ENCODE peak calls at places on chromosomes 16 and 17, in six cellular contexts. One of them, this sample, is unnamed. For H3K4me1, the result is how much of the 10 kb centered on the place peaks cover.

GRCh38 chr17:3534881-3535252 is 22.7 kb downstream of the TRPV3 start:
- DNase-seq in spleen: peak
- DNase-seq in esophagus squamous epithelium: no peak
- DNase-seq in uterus: no peak
- DNase-seq in A549: peak
- DNase-seq in thyroid gland: no peak
- DNase-seq in this sample: no peak

GRCh38 chr17:40623419-40624217 is 24.0 kb downstream of the SMARCE1 start:
- DNase-seq in spleen: no peak
- DNase-seq in esophagus squamous epithelium: no peak
- DNase-seq in uterus: no peak
- DNase-seq in A549: no peak
- DNase-seq in thyroid gland: no peak
- DNase-seq in this sample: no peak

GRCh38 chr16:23286131-23286532 is 16.0 kb upstream of the SCNN1B start:
- DNase-seq in spleen: no peak
- DNase-seq in esophagus squamous epithelium: no peak
- DNase-seq in uterus: no peak
- DNase-seq in A549: no peak
- DNase-seq in thyroid gland: no peak
- DNase-seq in this sample: no peak

GRCh38 chr17:62680541-62681052 is 53.1 kb downstream of the MRC2 start:
- DNase-seq in spleen: peak
- DNase-seq in esophagus squamous epithelium: no peak
- DNase-seq in uterus: peak
- DNase-seq in A549: no peak
- DNase-seq in thyroid gland: no peak
- DNase-seq in this sample: no peak

GRCh38 chr16:87692176-87692575 is 73.6 kb downstream of the KLHDC4 start:
- DNase-seq in spleen: no peak
- DNase-seq in esophagus squamous epithelium: no peak
- DNase-seq in uterus: no peak
- DNase-seq in A549: no peak
- DNase-seq in thyroid gland: no peak
- DNase-seq in this sample: no peak

GRCh38 chr17:520447-521167 is 168.0 kb upstream of the RPH3AL start:
- DNase-seq in spleen: no peak
- DNase-seq in esophagus squamous epithelium: no peak
- DNase-seq in uterus: no peak
- DNase-seq in A549: no peak
- DNase-seq in thyroid gland: no peak
- DNase-seq in this sample: no peak

GRCh38 chr16:1965610-1966009 is 984 bp upstream of the RPS2 start:
- DNase-seq in spleen: no peak
- DNase-seq in esophagus squamous epithelium: no peak
- DNase-seq in uterus: no peak
- DNase-seq in A549: no peak
- DNase-seq in thyroid gland: no peak
- DNase-seq in this sample: no peak

GRCh38 chr17:80177986-80178590 is 8.3 kb downstream of the CARD14 start:
- DNase-seq in spleen: no peak
- DNase-seq in esophagus squamous epithelium: no peak
- DNase-seq in uterus: no peak
- DNase-seq in A549: no peak
- DNase-seq in thyroid gland: no peak
- DNase-seq in this sample: no peak

GRCh38 chr17:4706121-4706520 is 2.2 kb upstream of the PELP1 start:
- DNase-seq in spleen: no peak
- DNase-seq in esophagus squamous epithelium: no peak
- DNase-seq in uterus: no peak
- DNase-seq in A549: no peak
- DNase-seq in thyroid gland: no peak
- DNase-seq in this sample: no peak

GRCh38 chr17:81365601-81366585 is 29.4 kb upstream of the BAHCC1 start:
- DNase-seq in spleen: peak
- DNase-seq in esophagus squamous epithelium: no peak
- DNase-seq in uterus: peak
- DNase-seq in A549: no peak
- DNase-seq in thyroid gland: peak
- DNase-seq in this sample: peak

GRCh38 chr16:23519282-23519681 is 9.0 kb upstream of the GGA2 start:
- DNase-seq in spleen: no peak
- DNase-seq in esophagus squamous epithelium: no peak
- DNase-seq in uterus: no peak
- DNase-seq in A549: peak
- DNase-seq in thyroid gland: no peak
- DNase-seq in this sample: no peak

GRCh38 chr16:69833791-69834282 is 71.7 kb downstream of the WWP2 start:
- DNase-seq in spleen: no peak
- DNase-seq in esophagus squamous epithelium: no peak
- DNase-seq in uterus: no peak
- DNase-seq in A549: no peak
- DNase-seq in thyroid gland: peak
- DNase-seq in this sample: no peak

GRCh38 chr17:33667671-33668070 is 374.6 kb upstream of the ASIC2 start:
- DNase-seq in spleen: no peak
- DNase-seq in esophagus squamous epithelium: no peak
- DNase-seq in uterus: peak
- DNase-seq in A549: no peak
- DNase-seq in thyroid gland: no peak
- DNase-seq in this sample: no peak

GRCh38 chr17:20087538-20088250 is 78.5 kb downstream of the SPECC1 start:
- DNase-seq in spleen: no peak
- DNase-seq in esophagus squamous epithelium: no peak
- DNase-seq in uterus: no peak
- DNase-seq in A549: no peak
- DNase-seq in thyroid gland: no peak
- DNase-seq in this sample: no peak

GRCh38 chr16:24538756-24539294 is 541 bp upstream of the RBBP6 start:
- DNase-seq in spleen: no peak
- DNase-seq in esophagus squamous epithelium: no peak
- DNase-seq in uterus: no peak
- DNase-seq in A549: peak
- DNase-seq in thyroid gland: no peak
- DNase-seq in this sample: peak

GRCh38 chr17:31525801-31526549 is 134.5 kb downstream of the RAB11FIP4 start:
- DNase-seq in spleen: peak
- DNase-seq in esophagus squamous epithelium: no peak
- DNase-seq in uterus: no peak
- DNase-seq in A549: peak
- DNase-seq in thyroid gland: no peak
- DNase-seq in this sample: no peak

GRCh38 chr17:4951486-4951885 is 567 bp downstream of the ENO3 start:
- DNase-seq in spleen: no peak
- DNase-seq in esophagus squamous epithelium: no peak
- DNase-seq in uterus: no peak
- DNase-seq in A549: no peak
- DNase-seq in thyroid gland: no peak
- DNase-seq in this sample: no peak

GRCh38 chr17:8788998-8789397 is 10.2 kb downstream of the MFSD6L start:
- DNase-seq in spleen: no peak
- DNase-seq in esophagus squamous epithelium: no peak
- DNase-seq in uterus: no peak
- DNase-seq in A549: no peak
- DNase-seq in thyroid gland: no peak
- DNase-seq in this sample: no peak

GRCh38 chr16:58085171-58085570 is 44.0 kb downstream of the CFAP20 start:
- DNase-seq in spleen: peak
- DNase-seq in esophagus squamous epithelium: no peak
- DNase-seq in uterus: no peak
- DNase-seq in A549: no peak
- DNase-seq in thyroid gland: no peak
- DNase-seq in this sample: no peak

GRCh38 chr17:77889135-77889505 is 69.4 kb upstream of the TNRC6C start:
- DNase-seq in spleen: peak
- DNase-seq in esophagus squamous epithelium: no peak
- DNase-seq in uterus: no peak
- DNase-seq in A549: no peak
- DNase-seq in thyroid gland: no peak
- DNase-seq in this sample: no peak

GRCh38 chr16:75224281-75224680 is 5.5 kb downstream of the CTRB1 start:
- DNase-seq in spleen: peak
- DNase-seq in esophagus squamous epithelium: no peak
- DNase-seq in uterus: no peak
- DNase-seq in A549: no peak
- DNase-seq in thyroid gland: no peak
- DNase-seq in this sample: no peak

DNA sequence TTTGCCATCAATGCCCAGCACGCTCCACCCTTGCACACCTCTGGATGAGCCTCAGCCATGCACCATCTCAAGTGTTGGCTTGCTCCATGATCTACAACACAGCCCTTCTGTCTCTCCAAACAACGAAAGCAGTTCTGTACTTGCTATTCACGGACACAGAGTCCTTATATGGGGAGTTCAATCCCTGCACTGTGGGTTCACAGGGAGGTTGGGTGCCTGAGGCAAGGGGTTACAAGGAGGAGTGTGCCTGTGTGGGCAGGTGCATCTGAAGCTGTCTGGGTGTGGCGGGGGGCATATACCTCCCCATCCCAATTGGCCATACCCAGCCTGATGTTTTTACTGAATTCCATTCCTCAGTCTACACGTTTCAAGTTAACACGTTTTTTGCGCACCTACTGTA is 5.6 kb downstream of the RUNDC3A start:
- DNase-seq in spleen: no peak
- DNase-seq in esophagus squamous epithelium: no peak
- DNase-seq in uterus: no peak
- DNase-seq in A549: no peak
- DNase-seq in thyroid gland: no peak
- DNase-seq in this sample: no peak
- TF ChIP-seq POLR2A in spleen: no peak
- TF ChIP-seq POLR2A in esophagus squamous epithelium: no peak
- TF ChIP-seq POLR2A in uterus: no peak
- TF ChIP-seq POLR2A in A549: no peak
- TF ChIP-seq POLR2A in thyroid gland: no peak
- TF ChIP-seq POLR2A in this sample: no peak

GRCh38 chr17:76547642-76548202 is 7.9 kb downstream of the PRCD start:
- DNase-seq in spleen: no peak
- DNase-seq in esophagus squamous epithelium: no peak
- DNase-seq in uterus: no peak
- DNase-seq in A549: no peak
- DNase-seq in thyroid gland: no peak
- DNase-seq in this sample: no peak

GRCh38 chr17:76549539-76549938 is 9.7 kb downstream of the PRCD start:
- DNase-seq in spleen: no peak
- DNase-seq in esophagus squamous epithelium: no peak
- DNase-seq in uterus: no peak
- DNase-seq in A549: no peak
- DNase-seq in thyroid gland: no peak
- DNase-seq in this sample: no peak

GRCh38 chr17:76549215-76549518 is 9.3 kb downstream of the PRCD start:
- DNase-seq in spleen: peak
- DNase-seq in esophagus squamous epithelium: no peak
- DNase-seq in uterus: no peak
- DNase-seq in A549: no peak
- DNase-seq in thyroid gland: no peak
- DNase-seq in this sample: no peak

GRCh38 chr17:76547183-76547641 is 7.4 kb downstream of the PRCD start:
- DNase-seq in spleen: peak
- DNase-seq in esophagus squamous epithelium: no peak
- DNase-seq in uterus: peak
- DNase-seq in A549: peak
- DNase-seq in thyroid gland: peak
- DNase-seq in this sample: no peak

GRCh38 chr17:76548378-76549214 is 8.8 kb downstream of the PRCD start:
- DNase-seq in spleen: peak
- DNase-seq in esophagus squamous epithelium: no peak
- DNase-seq in uterus: no peak
- DNase-seq in A549: no peak
- DNase-seq in thyroid gland: no peak
- DNase-seq in this sample: no peak
- H3K4me1 ChIP-seq in spleen: half or more
- H3K4me1 ChIP-seq in esophagus squamous epithelium: under half
- H3K4me1 ChIP-seq in uterus: under half
- H3K4me1 ChIP-seq in A549: under half
- H3K4me1 ChIP-seq in thyroid gland: under half
- H3K4me1 ChIP-seq in this sample: under half

GRCh38 chr17:16379654-16380053 is 1.2 kb upstream of the UBB start:
- DNase-seq in spleen: peak
- DNase-seq in esophagus squamous epithelium: no peak
- DNase-seq in uterus: no peak
- DNase-seq in A549: no peak
- DNase-seq in thyroid gland: no peak
- DNase-seq in this sample: no peak

GRCh38 chr17:16381496-16381820 is 567 bp downstream of the UBB start:
- DNase-seq in spleen: no peak
- DNase-seq in esophagus squamous epithelium: no peak
- DNase-seq in uterus: no peak
- DNase-seq in A549: no peak
- DNase-seq in thyroid gland: no peak
- DNase-seq in this sample: no peak

GRCh38 chr17:16384557-16384956 is 3.7 kb downstream of the UBB start:
- DNase-seq in spleen: no peak
- DNase-seq in esophagus squamous epithelium: no peak
- DNase-seq in uterus: no peak
- DNase-seq in A549: no peak
- DNase-seq in thyroid gland: no peak
- DNase-seq in this sample: no peak

GRCh38 chr17:16380640-16381495 is at the start of gene UBB:
- DNase-seq in spleen: peak
- DNase-seq in esophagus squamous epithelium: peak
- DNase-seq in uterus: peak
- DNase-seq in A549: peak
- DNase-seq in thyroid gland: peak
- DNase-seq in this sample: no peak

GRCh38 chr17:16383216-16383615 is 2.3 kb downstream of the UBB start:
- DNase-seq in spleen: no peak
- DNase-seq in esophagus squamous epithelium: no peak
- DNase-seq in uterus: no peak
- DNase-seq in A549: no peak
- DNase-seq in thyroid gland: no peak
- DNase-seq in this sample: no peak
- TF ChIP-seq POLR2A in spleen: no peak
- TF ChIP-seq POLR2A in esophagus squamous epithelium: no peak
- TF ChIP-seq POLR2A in uterus: no peak
- TF ChIP-seq POLR2A in A549: no peak
- TF ChIP-seq POLR2A in thyroid gland: no peak
- TF ChIP-seq POLR2A in this sample: no peak

DNA sequence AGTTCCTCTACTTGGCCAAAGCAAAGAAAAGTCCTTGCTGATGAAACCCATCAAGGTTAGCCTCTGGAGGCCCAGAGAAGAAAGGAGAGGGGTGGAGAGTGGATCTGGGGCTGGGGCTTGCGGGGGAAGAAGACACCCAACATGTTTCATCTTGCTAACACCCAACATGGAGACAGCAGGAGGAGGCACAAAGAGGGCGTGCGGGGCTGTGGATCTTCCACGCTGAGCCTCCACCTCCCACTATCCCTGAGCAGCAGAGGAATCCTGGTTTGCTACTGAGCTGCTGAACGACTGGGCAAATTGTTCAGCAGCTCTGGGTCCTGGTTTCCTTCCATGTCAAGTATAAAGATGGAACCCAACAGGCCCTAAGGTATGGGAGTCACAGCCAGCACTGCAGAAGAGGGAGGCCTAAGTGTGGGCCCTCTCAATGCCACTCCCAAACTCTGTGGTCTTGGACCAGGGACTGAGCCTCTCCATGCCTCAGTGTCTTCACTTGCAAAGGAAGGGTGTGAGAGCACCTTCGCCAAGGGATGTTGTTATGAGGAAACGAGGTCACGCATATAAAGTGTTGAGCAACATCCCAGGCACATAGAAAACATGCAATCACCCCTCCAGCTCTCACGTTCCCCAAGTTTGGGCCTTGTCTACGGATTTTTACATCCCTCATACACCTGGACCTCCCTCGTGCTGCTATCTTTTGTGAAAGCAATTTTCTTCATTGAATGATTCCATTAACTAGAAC is 122.5 kb downstream of the XYLT1 start:
- DNase-seq in spleen: peak
- DNase-seq in esophagus squamous epithelium: no peak
- DNase-seq in uterus: no peak
- DNase-seq in A549: no peak
- DNase-seq in thyroid gland: no peak
- DNase-seq in this sample: no peak
- H3K4me1 ChIP-seq in spleen: half or more
- H3K4me1 ChIP-seq in esophagus squamous epithelium: under half
- H3K4me1 ChIP-seq in uterus: under half
- H3K4me1 ChIP-seq in A549: under half
- H3K4me1 ChIP-seq in thyroid gland: under half
- H3K4me1 ChIP-seq in this sample: half or more